ENCODE peak calls at places on chromosomes 4 and X, in five cellular contexts. H is left kidney; T is NCI-H1105; K is GM10248; B is naive thymus-derived CD8-positive, alpha-beta T cell. Q is an unnamed sample.

GRCh38 chr4:41132055-41132683 is 82.2 kb downstream of the APBB2 start:
- DNase-seq in H (no peak), T (no peak), K (no peak), B (no peak), Q (peak)

GRCh38 chr4:40763228-40763716 is 13.5 kb downstream of the NSUN7 start:
- DNase-seq in H (no peak), T (no peak), K (peak), B (no peak), Q (no peak)

GRCh38 chrX:140526138-140526537 is 21.3 kb upstream of the SOX3 start:
- DNase-seq in H (no peak), T (no peak), K (no peak), B (no peak), Q (no peak)

GRCh38 chr4:170386511-170386910 is 296.8 kb upstream of the AADAT start:
- DNase-seq in H (no peak), T (no peak), K (no peak), B (no peak), Q (no peak)

GRCh38 chrX:136806891-136807410 is 26.2 kb upstream of the ARHGEF6 start:
- DNase-seq in H (no peak), T (no peak), K (no peak), B (no peak), Q (no peak)

GRCh38 chrX:70434914-70435586 is 9.6 kb upstream of the DLG3 start:
- DNase-seq in H (no peak), T (no peak), K (peak), B (no peak), Q (no peak)

GRCh38 chr4:177242651-177243296 is 66.9 kb upstream of the NEIL3 start:
- DNase-seq in H (no peak), T (no peak), K (no peak), B (no peak), Q (no peak)

GRCh38 chr4:54155936-54156335 is 56.0 kb downstream of the GSX2 start:
- DNase-seq in H (peak), T (no peak), K (no peak), B (no peak), Q (no peak)

GRCh38 chr4:3202836-3203820 is 45.8 kb upstream of the MSANTD1 start:
- DNase-seq in H (no peak), T (no peak), K (peak), B (no peak), Q (no peak)

GRCh38 chrX:123859409-123859827 is 435 bp upstream of the XIAP start:
- DNase-seq in H (peak), T (peak), K (no peak), B (no peak), Q (peak)

GRCh38 chrX:40880712-40881111 is 145.4 kb upstream of the MED14 start:
- DNase-seq in H (no peak), T (no peak), K (no peak), B (no peak), Q (no peak)

GRCh38 chrX:70476934-70477733 is 32.5 kb downstream of the DLG3 start:
- DNase-seq in H (peak), T (no peak), K (no peak), B (no peak), Q (no peak)

GRCh38 chr4:26248647-26249046 is 72.2 kb upstream of the RBPJ start:
- DNase-seq in H (peak), T (peak), K (no peak), B (no peak), Q (peak)

GRCh38 chrX:27350476-27350875 is 112.7 kb downstream of the PPP4R3C start:
- DNase-seq in H (no peak), T (no peak), K (no peak), B (no peak), Q (no peak)

GRCh38 chrX:110866421-110866820 is 70.8 kb upstream of the CHRDL1 start:
- DNase-seq in H (no peak), T (no peak), K (no peak), B (no peak), Q (no peak)

GRCh38 chrX:131747173-131747572 is 203.3 kb downstream of the OR13H1 start:
- DNase-seq in H (no peak), T (peak), K (no peak), B (peak), Q (peak)

GRCh38 chrX:153925739-153926593 is at the start of gene ARHGAP4:
- DNase-seq in H (peak), T (peak), K (peak), B (peak), Q (no peak)

GRCh38 chr4:138897818-138898226 is 117.8 kb upstream of the NOCT start:
- DNase-seq in H (no peak), T (peak), K (no peak), B (no peak), Q (no peak)

GRCh38 chrX:130176354-130176776 is 4.6 kb downstream of the RAB33A start:
- DNase-seq in H (no peak), T (no peak), K (peak), B (no peak), Q (no peak)

GRCh38 chr4:39469429-39470077 is 10.7 kb downstream of the LIAS start:
- DNase-seq in H (peak), T (peak), K (peak), B (peak), Q (peak)

GRCh38 chr4:170853422-170854021 is 763.8 kb upstream of the AADAT start:
- DNase-seq in H (peak), T (no peak), K (peak), B (no peak), Q (no peak)

GRCh38 chrX:56309881-56310280 is 77.7 kb downstream of the KLF8 start:
- DNase-seq in H (no peak), T (no peak), K (no peak), B (no peak), Q (no peak)

GRCh38 chrX:110795645-110796510 is at the start of gene CHRDL1:
- DNase-seq in H (peak), T (peak), K (no peak), B (no peak), Q (peak)

GRCh38 chrX:71367396-71367795 is 1.2 kb downstream of the TAF1 start:
- DNase-seq in H (peak), T (no peak), K (no peak), B (no peak), Q (no peak)

GRCh38 chr4:114941522-114941921 is 171.9 kb downstream of the NDST4 start:
- DNase-seq in H (no peak), T (no peak), K (no peak), B (no peak), Q (no peak)

GRCh38 chrX:17414839-17415238 is 39.8 kb downstream of the NHS start:
- DNase-seq in H (peak), T (no peak), K (no peak), B (no peak), Q (no peak)

GRCh38 chrX:133444952-133445831 is 29.9 kb upstream of the GPC4 start:
- DNase-seq in H (peak), T (peak), K (no peak), B (no peak), Q (no peak)

GRCh38 chr4:90007494-90008167 is 113.0 kb downstream of the MMRN1 start:
- DNase-seq in H (no peak), T (no peak), K (no peak), B (no peak), Q (no peak)

GRCh38 chr4:71186566-71187398 is 152.0 kb upstream of the SLC4A4 start:
- DNase-seq in H (peak), T (no peak), K (peak), B (peak), Q (no peak)

GRCh38 chr4:166075599-166075998 is 202.6 kb downstream of the TLL1 start:
- DNase-seq in H (no peak), T (no peak), K (no peak), B (no peak), Q (no peak)

GRCh38 chr4:168619266-168619631 is 122.4 kb downstream of the PALLD start:
- DNase-seq in H (no peak), T (no peak), K (no peak), B (no peak), Q (no peak)

GRCh38 chr4:123304151-123305021 is 92.2 kb upstream of the SPRY1 start:
- DNase-seq in H (peak), T (no peak), K (no peak), B (no peak), Q (peak)

GRCh38 chr4:87580057-87580456 is 28.3 kb upstream of the DSPP start:
- DNase-seq in H (no peak), T (no peak), K (no peak), B (no peak), Q (no peak)

GRCh38 chr4:169246957-169247396 is 23.8 kb downstream of the SH3RF1 start:
- DNase-seq in H (peak), T (no peak), K (no peak), B (no peak), Q (no peak)

GRCh38 chr4:153764611-153765368 is 5.0 kb upstream of the RNF175 start:
- DNase-seq in H (peak), T (no peak), K (no peak), B (no peak), Q (no peak)

GRCh38 chr4:74376888-74377483 is 12.0 kb downstream of the EREG start:
- DNase-seq in H (peak), T (peak), K (peak), B (peak), Q (no peak)

Q was measured in NCI-H1092.